ENCODE peak calls at places on chromosomes 16 and 17, in eight cellular contexts. G is heart left ventricle, J is RWPE1, Q is foreskin fibroblast, D is GM06990, M is endodermal cell, C is neural crest cell, E is brain microvascular endothelial cell. V is an unnamed sample.

GRCh38 chr17:78397681-78398101 is 19.2 kb downstream of the PGS1 start:
- DNase-seq in C (no peak), D (no peak), Q (no peak), G (no peak), E (peak), J (no peak), M (no peak), V (no peak)

GRCh38 chr17:9217151-9218067 is 196.1 kb downstream of the NTN1 start:
- DNase-seq in Q (peak), M (peak), C (no peak), G (no peak), D (no peak), E (peak), J (peak), V (no peak)

GRCh38 chr17:56540791-56541190 is 52.7 kb upstream of the NOG start:
- DNase-seq in C (no peak), D (no peak), M (peak), J (no peak), E (no peak), Q (no peak), G (no peak), V (no peak)

GRCh38 chr16:35552763-35553162 is 2093.4 kb downstream of the TP53TG3F start:
- DNase-seq in D (no peak), J (no peak), M (no peak), G (no peak), E (no peak), Q (no peak), C (no peak), V (no peak)

GRCh38 chr17:2122641-2123302 is 67.9 kb downstream of the HIC1 start:
- DNase-seq in Q (no peak), G (peak), C (no peak), E (peak), J (no peak), M (peak), D (peak), V (no peak)

GRCh38 chr17:7408341-7408740 is 696 bp downstream of the NLGN2 start:
- DNase-seq in G (no peak), Q (no peak), E (no peak), C (no peak), J (no peak), D (no peak), M (peak), V (no peak)

GRCh38 chr17:80866050-80866793 is 125.4 kb upstream of the CHMP6 start:
- DNase-seq in E (peak), M (peak), D (no peak), Q (peak), C (peak), G (peak), J (peak), V (peak)

GRCh38 chr16:56206951-56207350 is 15.7 kb downstream of the GNAO1 start:
- DNase-seq in M (no peak), J (no peak), E (no peak), C (no peak), D (no peak), G (no peak), Q (no peak), V (no peak)

GRCh38 chr16:2190659-2191445 is 5.6 kb downstream of the CASKIN1 start:
- DNase-seq in C (no peak), D (no peak), M (no peak), G (no peak), J (no peak), Q (no peak), E (no peak), V (no peak)

GRCh38 chr17:79748296-79749099 is 17.8 kb downstream of the ENPP7 start:
- DNase-seq in J (no peak), Q (no peak), G (peak), D (no peak), E (no peak), C (no peak), M (peak), V (no peak)

GRCh38 chr16:30820952-30821421 is 34.0 kb upstream of the ZNF629 start:
- DNase-seq in C (no peak), G (no peak), Q (no peak), D (no peak), E (no peak), M (no peak), J (no peak), V (no peak)

GRCh38 chr17:3534881-3535252 is 22.7 kb downstream of the TRPV3 start:
- DNase-seq in M (peak), G (peak), D (no peak), J (no peak), C (no peak), E (no peak), Q (no peak), V (no peak)

GRCh38 chr17:76716834-76717205 is 6.1 kb upstream of the MXRA7 start:
- DNase-seq in Q (peak), J (no peak), D (no peak), C (no peak), G (no peak), E (peak), M (no peak), V (no peak)

GRCh38 chr17:62105861-62106260 is 40.8 kb upstream of the MED13 start:
- DNase-seq in E (no peak), D (no peak), G (no peak), C (no peak), M (no peak), Q (no peak), J (no peak), V (no peak)

GRCh38 chr16:8885674-8886592 is 3.8 kb downstream of the LITAFD start:
- DNase-seq in M (peak), D (no peak), C (no peak), E (no peak), G (no peak), Q (peak), J (no peak), V (no peak)

GRCh38 chr16:1908081-1908633 is 10.1 kb downstream of the HS3ST6 start:
- DNase-seq in J (no peak), C (no peak), M (no peak), E (no peak), G (no peak), Q (no peak), D (no peak), V (no peak)

GRCh38 chr17:73592531-73592961 is 51.7 kb downstream of the SDK2 start:
- DNase-seq in M (no peak), C (no peak), G (no peak), D (no peak), E (no peak), J (no peak), Q (no peak), V (no peak)

GRCh38 chr16:27428035-27428785 is 26.2 kb downstream of the IL21R start:
- DNase-seq in Q (no peak), M (no peak), D (no peak), C (no peak), J (no peak), E (no peak), G (no peak), V (peak)

GRCh38 chr17:7650509-7651096 is at the start of gene ATP1B2:
- DNase-seq in Q (peak), C (peak), J (peak), D (peak), G (peak), E (peak), M (peak), V (peak)

GRCh38 chr17:31825961-31826691 is 32.9 kb downstream of the COPRS start:
- DNase-seq in M (no peak), G (no peak), C (no peak), D (no peak), E (no peak), J (peak), Q (no peak), V (no peak)

GRCh38 chr17:29078183-29079045 is 35.5 kb downstream of the PIPOX start:
- DNase-seq in D (no peak), E (no peak), C (no peak), J (no peak), Q (no peak), G (no peak), M (no peak), V (no peak)

GRCh38 chr17:50916026-50916707 is 50.0 kb upstream of the TOB1 start:
- DNase-seq in M (no peak), G (no peak), C (no peak), Q (no peak), D (no peak), J (no peak), E (no peak), V (no peak)

GRCh38 chr16:18842565-18842964 is 41.2 kb upstream of the ARL6IP1 start:
- DNase-seq in G (no peak), D (no peak), C (no peak), Q (no peak), M (no peak), J (no peak), E (no peak), V (no peak)

GRCh38 chr17:13476722-13477121 is 125.0 kb downstream of the HS3ST3A1 start:
- DNase-seq in Q (peak), G (no peak), M (no peak), D (no peak), C (no peak), J (no peak), E (peak), V (no peak)

GRCh38 chr17:82250868-82251500 is 22.1 kb downstream of the SLC16A3 start:
- DNase-seq in D (no peak), C (no peak), M (no peak), J (no peak), Q (no peak), E (no peak), G (peak), V (no peak)

GRCh38 chr16:5642470-5642869 is 544.9 kb upstream of the EEF2KMT start:
- DNase-seq in D (no peak), M (no peak), Q (no peak), G (no peak), J (no peak), E (no peak), C (no peak), V (no peak)

GRCh38 chr17:51088287-51088686 is 32.4 kb downstream of the SPAG9 start:
- DNase-seq in M (no peak), G (no peak), J (no peak), C (no peak), D (no peak), Q (no peak), E (no peak), V (no peak)

GRCh38 chr17:79406316-79406715 is 204.5 kb downstream of the RBFOX3 start:
- DNase-seq in Q (no peak), M (no peak), E (no peak), C (no peak), G (no peak), J (no peak), D (no peak), V (no peak)

GRCh38 chr17:73984981-73985380 is 218.5 kb upstream of the RPL38 start:
- DNase-seq in E (no peak), D (no peak), M (peak), C (no peak), Q (no peak), G (no peak), J (no peak), V (no peak)

GRCh38 chr16:2757344-2757743 is 4.9 kb downstream of the SRRM2 start:
- DNase-seq in C (no peak), M (no peak), J (no peak), G (no peak), Q (no peak), D (no peak), E (no peak), V (no peak)

GRCh38 chr16:68771922-68772681 is 35.0 kb downstream of the CDH1 start:
- DNase-seq in G (no peak), E (no peak), C (no peak), D (no peak), Q (no peak), M (no peak), J (no peak), V (no peak)

GRCh38 chr16:645852-646678 is 3.1 kb upstream of the WDR90 start:
- DNase-seq in C (no peak), D (no peak), E (no peak), G (no peak), J (no peak), Q (no peak), M (no peak), V (no peak)

DNA sequence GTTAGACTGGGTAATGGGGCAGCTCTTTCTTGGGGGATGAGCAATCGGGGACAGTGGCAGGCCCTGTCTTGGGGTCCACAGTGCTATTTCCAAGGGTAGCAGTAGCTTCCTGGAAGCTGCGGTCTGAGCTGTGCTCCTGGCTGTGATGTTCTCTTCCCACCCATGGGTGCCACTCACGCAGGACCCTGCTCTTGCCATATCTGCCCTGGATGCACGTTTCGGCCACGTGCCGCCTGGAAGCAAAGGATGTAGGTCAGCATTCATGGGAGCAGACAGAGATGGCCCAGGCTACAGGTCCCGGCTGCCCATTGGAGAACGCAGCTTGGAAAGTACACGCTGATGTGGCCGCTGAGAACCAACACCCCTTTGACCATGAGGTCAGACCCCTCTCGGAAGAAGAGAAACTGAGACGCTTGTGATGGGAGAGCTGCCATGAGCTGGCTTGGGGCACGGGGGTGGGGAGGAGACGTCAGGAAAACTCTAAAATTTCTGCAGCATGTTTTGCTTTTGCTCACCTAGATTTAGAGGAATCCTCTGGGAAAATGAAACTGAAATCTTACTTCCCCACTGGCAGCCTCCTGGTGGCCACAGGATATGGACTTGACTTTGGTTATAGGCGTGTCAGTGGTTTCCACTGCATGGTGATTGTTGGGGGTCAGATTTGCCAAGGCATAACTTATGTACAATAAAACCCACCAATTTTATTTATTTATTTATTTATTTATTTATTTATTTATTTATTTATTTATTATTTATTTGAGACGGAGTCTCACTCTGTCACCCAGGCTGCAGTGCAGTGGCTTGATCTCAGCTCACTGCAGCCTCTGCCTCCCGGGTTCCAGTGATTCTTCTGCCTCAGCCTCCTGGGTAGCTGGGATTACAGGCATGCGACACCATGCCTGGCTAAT is 36.2 kb upstream of the IRF8 start:
- DNase-seq in D (no peak), C (no peak), G (no peak), Q (no peak), J (no peak), M (peak), E (no peak), V (no peak)
- TF ChIP-seq CTCF in D (no peak), C (no peak), G (no peak), Q (no peak), J (no peak), M (peak), E (peak), V (no peak)

GRCh38 chr17:45230410-45230786 is 8.7 kb downstream of the FMNL1 start:
- DNase-seq in E (no peak), Q (no peak), M (no peak), C (no peak), G (no peak), D (no peak), J (no peak), V (no peak)

GRCh38 chr17:45227631-45228120 is 6.0 kb downstream of the FMNL1 start:
- DNase-seq in Q (no peak), C (no peak), M (no peak), J (no peak), E (no peak), D (no peak), G (no peak), V (no peak)

GRCh38 chr17:45229681-45230409 is 8.2 kb downstream of the FMNL1 start:
- DNase-seq in G (peak), Q (no peak), E (no peak), D (peak), M (peak), C (no peak), J (no peak), V (peak)

GRCh38 chr17:45228121-45228941 is 6.6 kb downstream of the FMNL1 start:
- DNase-seq in M (peak), C (no peak), Q (no peak), G (no peak), E (no peak), J (no peak), D (peak), V (no peak)

GRCh38 chr17:45228985-45229517 is 7.4 kb downstream of the FMNL1 start:
- DNase-seq in M (peak), E (peak), J (peak), C (no peak), Q (peak), G (peak), D (peak), V (peak)
- TF ChIP-seq CTCF in M (no peak), E (no peak), J (no peak), C (no peak), Q (no peak), G (no peak), D (no peak), V (no peak)

GRCh38 chr17:44006581-44007345 is 2.3 kb downstream of the NAGS start:
- DNase-seq in E (peak), G (peak), J (peak), M (peak), C (peak), Q (peak), D (peak), V (peak)
- TF ChIP-seq CTCF in E (peak), G (peak), J (peak), M (peak), C (peak), Q (peak), D (peak), V (no peak)

GRCh38 chr17:67272312-67273050 is 27.5 kb upstream of the HELZ start:
- DNase-seq in M (peak), G (no peak), E (no peak), Q (no peak), D (no peak), J (no peak), C (no peak), V (no peak)
- TF ChIP-seq CTCF in M (peak), G (no peak), E (peak), Q (peak), D (peak), J (no peak), C (peak), V (no peak)

GRCh38 chr17:41836550-41837196 is 641 bp upstream of the NT5C3B start:
- DNase-seq in M (no peak), Q (no peak), G (no peak), C (no peak), J (no peak), E (no peak), D (no peak), V (no peak)
- TF ChIP-seq CTCF in M (no peak), Q (no peak), G (no peak), C (no peak), J (no peak), E (no peak), D (no peak), V (no peak)

GRCh38 chr17:34892864-34893263 is 68.4 kb downstream of the CCT6B start:
- DNase-seq in Q (no peak), G (no peak), M (peak), D (no peak), E (no peak), C (peak), J (peak), V (no peak)
- TF ChIP-seq CTCF in Q (peak), G (peak), M (peak), D (peak), E (peak), C (peak), J (no peak), V (no peak)

GRCh38 chr16:11100239-11100750 is 155.7 kb downstream of the SOCS1 start:
- DNase-seq in G (no peak), D (peak), M (peak), Q (peak), J (no peak), E (peak), C (no peak), V (no peak)
- TF ChIP-seq CTCF in G (peak), D (peak), M (peak), Q (peak), J (no peak), E (peak), C (no peak), V (no peak)

GRCh38 chr16:66324785-66325184 is 41.7 kb upstream of the CDH5 start:
- DNase-seq in M (peak), D (no peak), J (peak), G (no peak), C (peak), Q (no peak), E (peak), V (no peak)
- TF ChIP-seq CTCF in M (peak), D (no peak), J (no peak), G (no peak), C (peak), Q (no peak), E (peak), V (no peak)

V was measured in activated B cell treated with CpG ODN at 0.5 μM for 24 hours.